ENCODE peak calls at places on chromosomes 16 and 17, in five cellular contexts. One of them, this sample, is unnamed.

GRCh38 chr16:4370570-4371480 is 823 bp upstream of the VASN start:
- DNase-seq in coronary artery: peak; percentile 95
- DNase-seq in hepatocyte: peak; percentile 60
- DNase-seq in D721Med: no peak
- DNase-seq in CD14-positive monocyte: no peak
- DNase-seq in this sample: peak; percentile 46

GRCh38 chr17:42937712-42938596 is 26.3 kb downstream of the AARSD1 start:
- DNase-seq in CD14-positive monocyte: no peak
- DNase-seq in D721Med: peak; percentile 42
- DNase-seq in hepatocyte: peak; percentile 74
- DNase-seq in coronary artery: no peak
- DNase-seq in this sample: no peak

GRCh38 chr16:27729516-27730304 is 179.8 kb downstream of the KATNIP start:
- DNase-seq in coronary artery: no peak
- DNase-seq in D721Med: no peak
- DNase-seq in CD14-positive monocyte: no peak
- DNase-seq in hepatocyte: no peak
- DNase-seq in this sample: no peak

GRCh38 chr16:55711959-55712876 is 56.4 kb downstream of the SLC6A2 start:
- DNase-seq in coronary artery: peak; percentile 56
- DNase-seq in CD14-positive monocyte: peak; percentile 59
- DNase-seq in hepatocyte: peak; percentile 88
- DNase-seq in D721Med: no peak
- DNase-seq in this sample: peak; percentile 63

GRCh38 chr17:27733771-27734170 is 66.6 kb downstream of the NOS2 start:
- DNase-seq in D721Med: no peak
- DNase-seq in hepatocyte: no peak
- DNase-seq in coronary artery: no peak
- DNase-seq in CD14-positive monocyte: no peak
- DNase-seq in this sample: no peak

GRCh38 chr17:41835214-41835799 is 725 bp downstream of the NT5C3B start:
- DNase-seq in coronary artery: no peak
- DNase-seq in D721Med: peak; percentile 55
- DNase-seq in CD14-positive monocyte: no peak
- DNase-seq in hepatocyte: no peak
- DNase-seq in this sample: no peak

GRCh38 chr16:80527297-80527696 is 13.5 kb upstream of the DYNLRB2 start:
- DNase-seq in D721Med: no peak
- DNase-seq in CD14-positive monocyte: peak; percentile 58
- DNase-seq in hepatocyte: peak; percentile 63
- DNase-seq in coronary artery: no peak
- DNase-seq in this sample: no peak

GRCh38 chr17:64326420-64327054 is 63.5 kb upstream of the TEX2 start:
- DNase-seq in D721Med: no peak
- DNase-seq in CD14-positive monocyte: peak; percentile 81
- DNase-seq in coronary artery: peak; percentile 93
- DNase-seq in hepatocyte: no peak
- DNase-seq in this sample: peak; percentile 44

GRCh38 chr16:17271687-17272086 is 199.1 kb downstream of the XYLT1 start:
- DNase-seq in coronary artery: no peak
- DNase-seq in hepatocyte: peak; percentile 46
- DNase-seq in CD14-positive monocyte: no peak
- DNase-seq in D721Med: no peak
- DNase-seq in this sample: no peak

GRCh38 chr17:41687828-41688640 is 651 bp upstream of the EIF1 start:
- DNase-seq in D721Med: no peak
- DNase-seq in CD14-positive monocyte: no peak
- DNase-seq in coronary artery: no peak
- DNase-seq in hepatocyte: peak; percentile 69
- DNase-seq in this sample: no peak

GRCh38 chr17:11535231-11535630 is 63.0 kb upstream of the DNAH9 start:
- DNase-seq in D721Med: no peak
- DNase-seq in coronary artery: no peak
- DNase-seq in CD14-positive monocyte: no peak
- DNase-seq in hepatocyte: no peak
- DNase-seq in this sample: no peak

GRCh38 chr16:11635679-11636171 is 32.5 kb upstream of the SNN start:
- DNase-seq in D721Med: no peak
- DNase-seq in hepatocyte: no peak
- DNase-seq in coronary artery: no peak
- DNase-seq in CD14-positive monocyte: no peak
- DNase-seq in this sample: no peak

GRCh38 chr17:80855196-80855967 is 136.3 kb upstream of the CHMP6 start:
- DNase-seq in coronary artery: no peak
- DNase-seq in CD14-positive monocyte: no peak
- DNase-seq in hepatocyte: no peak
- DNase-seq in D721Med: no peak
- DNase-seq in this sample: no peak

GRCh38 chr17:78249836-78250806 is 18.7 kb downstream of the TMEM235 start:
- DNase-seq in hepatocyte: no peak
- DNase-seq in CD14-positive monocyte: no peak
- DNase-seq in D721Med: no peak
- DNase-seq in coronary artery: no peak
- DNase-seq in this sample: no peak

GRCh38 chr16:21159281-21159951 is 942 bp downstream of the LDAF1 start:
- DNase-seq in hepatocyte: peak; percentile 43
- DNase-seq in coronary artery: peak; percentile 79
- DNase-seq in D721Med: no peak
- DNase-seq in CD14-positive monocyte: no peak
- DNase-seq in this sample: peak; percentile 24

GRCh38 chr16:66427036-66427446 is at the start of gene BEAN1:
- DNase-seq in CD14-positive monocyte: no peak
- DNase-seq in coronary artery: no peak
- DNase-seq in hepatocyte: peak; percentile 67
- DNase-seq in D721Med: no peak
- DNase-seq in this sample: no peak

GRCh38 chr17:11598274-11599221 is at the start of gene DNAH9:
- DNase-seq in hepatocyte: peak; percentile 98
- DNase-seq in D721Med: peak; percentile 56
- DNase-seq in coronary artery: peak; percentile 90
- DNase-seq in CD14-positive monocyte: no peak
- DNase-seq in this sample: peak; percentile 94

GRCh38 chr17:43018932-43019331 is 3.3 kb downstream of the VAT1 start:
- DNase-seq in D721Med: no peak
- DNase-seq in CD14-positive monocyte: no peak
- DNase-seq in coronary artery: no peak
- DNase-seq in hepatocyte: no peak
- DNase-seq in this sample: no peak

GRCh38 chr17:27986805-27987684 is 55.4 kb upstream of the NLK start:
- DNase-seq in coronary artery: no peak
- DNase-seq in D721Med: no peak
- DNase-seq in hepatocyte: no peak
- DNase-seq in CD14-positive monocyte: no peak
- DNase-seq in this sample: no peak

GRCh38 chr17:80246266-80246681 is 14.4 kb upstream of the RNF213 start:
- DNase-seq in hepatocyte: no peak
- DNase-seq in CD14-positive monocyte: no peak
- DNase-seq in D721Med: no peak
- DNase-seq in coronary artery: no peak
- DNase-seq in this sample: no peak

GRCh38 chr17:17419621-17420020 is 57.2 kb upstream of the MED9 start:
- DNase-seq in hepatocyte: no peak
- DNase-seq in CD14-positive monocyte: no peak
- DNase-seq in coronary artery: no peak
- DNase-seq in D721Med: no peak
- DNase-seq in this sample: no peak

GRCh38 chr17:51913491-51913890 is 245.0 kb downstream of the CA10 start:
- DNase-seq in D721Med: no peak
- DNase-seq in hepatocyte: no peak
- DNase-seq in coronary artery: no peak
- DNase-seq in CD14-positive monocyte: no peak
- DNase-seq in this sample: no peak

GRCh38 chr17:63405741-63406261 is 40.3 kb downstream of the CYB561 start:
- DNase-seq in coronary artery: no peak
- DNase-seq in D721Med: no peak
- DNase-seq in CD14-positive monocyte: no peak
- DNase-seq in hepatocyte: peak; percentile 78
- DNase-seq in this sample: no peak

GRCh38 chr17:42275527-42276358 is 448 bp downstream of the STAT5B start:
- DNase-seq in D721Med: no peak
- DNase-seq in CD14-positive monocyte: no peak
- DNase-seq in hepatocyte: peak; percentile 35
- DNase-seq in coronary artery: no peak
- DNase-seq in this sample: no peak

GRCh38 chr17:57215317-57215716 is 41.0 kb upstream of the MSI2 start:
- DNase-seq in hepatocyte: peak; percentile 36
- DNase-seq in CD14-positive monocyte: no peak
- DNase-seq in coronary artery: no peak
- DNase-seq in D721Med: no peak
- DNase-seq in this sample: no peak

GRCh38 chr16:29842732-29843346 is 20.2 kb downstream of the CDIPT start:
- DNase-seq in D721Med: no peak
- DNase-seq in CD14-positive monocyte: no peak
- DNase-seq in coronary artery: no peak
- DNase-seq in hepatocyte: no peak
- DNase-seq in this sample: no peak

GRCh38 chr16:57999366-57999970 is 1.0 kb downstream of the ZNF319 start:
- DNase-seq in CD14-positive monocyte: no peak
- DNase-seq in D721Med: no peak
- DNase-seq in hepatocyte: no peak
- DNase-seq in coronary artery: no peak
- DNase-seq in this sample: no peak

GRCh38 chr17:33288954-33289353 is 4.1 kb downstream of the ASIC2 start:
- DNase-seq in CD14-positive monocyte: no peak
- DNase-seq in D721Med: no peak
- DNase-seq in hepatocyte: no peak
- DNase-seq in coronary artery: no peak
- DNase-seq in this sample: no peak

GRCh38 chr17:80227156-80227555 is 6.9 kb downstream of the SLC26A11 start:
- DNase-seq in coronary artery: no peak
- DNase-seq in CD14-positive monocyte: no peak
- DNase-seq in hepatocyte: no peak
- DNase-seq in D721Med: no peak
- DNase-seq in this sample: no peak

GRCh38 chr16:57026778-57027062 is 37.4 kb downstream of the NLRC5 start:
- DNase-seq in CD14-positive monocyte: no peak
- DNase-seq in D721Med: no peak
- DNase-seq in hepatocyte: no peak
- DNase-seq in coronary artery: no peak
- DNase-seq in this sample: no peak

GRCh38 chr17:47077576-47077975 is 98.5 kb upstream of the RPRML start:
- DNase-seq in hepatocyte: no peak
- DNase-seq in D721Med: no peak
- DNase-seq in coronary artery: no peak
- DNase-seq in CD14-positive monocyte: no peak
- DNase-seq in this sample: no peak

GRCh38 chr17:67265620-67266019 is 20.6 kb upstream of the HELZ start:
- DNase-seq in coronary artery: no peak
- DNase-seq in D721Med: no peak
- DNase-seq in CD14-positive monocyte: no peak
- DNase-seq in hepatocyte: no peak
- DNase-seq in this sample: no peak

GRCh38 chr17:38918129-38918913 is 7.1 kb upstream of the LASP1NB start:
- DNase-seq in CD14-positive monocyte: no peak
- DNase-seq in coronary artery: peak; percentile 35
- DNase-seq in hepatocyte: no peak
- DNase-seq in D721Med: no peak
- DNase-seq in this sample: no peak
- TF ChIP-seq CTCF in CD14-positive monocyte: no peak
- TF ChIP-seq CTCF in coronary artery: no peak
- TF ChIP-seq CTCF in hepatocyte: no peak
- TF ChIP-seq CTCF in D721Med: peak; percentile 6
- TF ChIP-seq CTCF in this sample: no peak

GRCh38 chr17:82230627-82231311 is 1.9 kb downstream of the SLC16A3 start:
- DNase-seq in coronary artery: peak; percentile 84
- DNase-seq in D721Med: no peak
- DNase-seq in hepatocyte: peak; percentile 89
- DNase-seq in CD14-positive monocyte: peak; percentile 74
- DNase-seq in this sample: no peak
- TF ChIP-seq CTCF in coronary artery: peak; percentile 53
- TF ChIP-seq CTCF in D721Med: no peak
- TF ChIP-seq CTCF in hepatocyte: no peak
- TF ChIP-seq CTCF in CD14-positive monocyte: peak; percentile 85
- TF ChIP-seq CTCF in this sample: no peak

GRCh38 chr17:82917656-82918345 is 78.0 kb upstream of the ZNF750 start:
- DNase-seq in D721Med: peak; percentile 41
- DNase-seq in CD14-positive monocyte: no peak
- DNase-seq in hepatocyte: no peak
- DNase-seq in coronary artery: no peak
- DNase-seq in this sample: no peak
- TF ChIP-seq CTCF in D721Med: peak; percentile 25
- TF ChIP-seq CTCF in CD14-positive monocyte: peak; percentile 35
- TF ChIP-seq CTCF in hepatocyte: peak; percentile 27
- TF ChIP-seq CTCF in coronary artery: no peak
- TF ChIP-seq CTCF in this sample: no peak

GRCh38 chr16:49503242-49504022 is 129.8 kb downstream of the C16orf78 start:
- DNase-seq in D721Med: no peak
- DNase-seq in coronary artery: no peak
- DNase-seq in CD14-positive monocyte: no peak
- DNase-seq in hepatocyte: no peak
- DNase-seq in this sample: no peak

GRCh38 chr16:49504023-49504364 is 130.4 kb downstream of the C16orf78 start:
- DNase-seq in CD14-positive monocyte: no peak
- DNase-seq in D721Med: no peak
- DNase-seq in hepatocyte: no peak
- DNase-seq in coronary artery: no peak
- DNase-seq in this sample: no peak

GRCh38 chr16:49504626-49505025 is 131.0 kb downstream of the C16orf78 start:
- DNase-seq in D721Med: no peak
- DNase-seq in CD14-positive monocyte: no peak
- DNase-seq in coronary artery: no peak
- DNase-seq in hepatocyte: no peak
- DNase-seq in this sample: no peak

GRCh38 chr16:49500211-49500610 is 126.6 kb downstream of the C16orf78 start:
- DNase-seq in D721Med: no peak
- DNase-seq in hepatocyte: no peak
- DNase-seq in CD14-positive monocyte: no peak
- DNase-seq in coronary artery: peak; percentile 46
- DNase-seq in this sample: no peak

GRCh38 chr16:49502136-49502881 is 128.7 kb downstream of the C16orf78 start:
- DNase-seq in hepatocyte: no peak
- DNase-seq in CD14-positive monocyte: no peak
- DNase-seq in coronary artery: no peak
- DNase-seq in D721Med: no peak
- DNase-seq in this sample: no peak
- TF ChIP-seq CTCF in hepatocyte: no peak
- TF ChIP-seq CTCF in CD14-positive monocyte: no peak
- TF ChIP-seq CTCF in coronary artery: no peak
- TF ChIP-seq CTCF in D721Med: no peak
- TF ChIP-seq CTCF in this sample: no peak

This sample was measured in omental fat pad.